ENCODE peak calls at places on chromosomes 16 and 17, in seven cellular contexts. S is PC-9; F is CD8-positive, alpha-beta memory T cell; H is transverse colon; A is uterus; L is ascending aorta; G is fibroblast of lung. C is an unnamed sample. For H3K4me1 and H3K9me3, the result is how much of the 10 kb centered on the place peaks cover.

GRCh38 chr17:50426814-50427787 is 1.1 kb downstream of the ACSF2 start:
- DNase-seq in G (peak), S (peak), H (peak), L (no peak), F (no peak), A (peak), C (no peak)

GRCh38 chr17:21210411-21211076 is 3.4 kb downstream of the TMEM11 start:
- DNase-seq in H (peak), F (no peak), L (no peak), A (no peak), S (no peak), G (no peak), C (no peak)

GRCh38 chr16:68227183-68227793 is 8.6 kb downstream of the ESRP2 start:
- DNase-seq in F (no peak), S (no peak), H (no peak), G (no peak), L (no peak), A (no peak), C (peak)

GRCh38 chr16:12518238-12519004 is 285.3 kb downstream of the CPPED1 start:
- DNase-seq in S (no peak), G (no peak), H (no peak), A (no peak), F (no peak), L (no peak), C (no peak)

GRCh38 chr17:81180836-81181810 is 15.1 kb upstream of the AATK start:
- DNase-seq in H (no peak), A (no peak), G (no peak), F (no peak), S (no peak), L (no peak), C (no peak)

GRCh38 chr17:15981646-15982580 is 17.6 kb downstream of the ZSWIM7 start:
- DNase-seq in A (no peak), S (peak), H (no peak), G (peak), F (no peak), L (no peak), C (no peak)

GRCh38 chr16:73605309-73605708 is 557.4 kb upstream of the ZFHX3 start:
- DNase-seq in S (no peak), L (no peak), A (no peak), G (no peak), F (no peak), H (no peak), C (no peak)

GRCh38 chr16:75064403-75065148 is 52.0 kb downstream of the LDHD start:
- DNase-seq in L (no peak), F (no peak), G (peak), S (peak), A (no peak), H (peak), C (peak)

GRCh38 chr16:46607529-46607928 is 13.7 kb downstream of the SHCBP1 start:
- DNase-seq in A (no peak), G (peak), F (no peak), L (no peak), S (no peak), H (no peak), C (no peak)

GRCh38 chr17:49104511-49105074 is 28.0 kb upstream of the B4GALNT2 start:
- DNase-seq in L (no peak), A (no peak), S (no peak), F (no peak), H (no peak), G (peak), C (no peak)

GRCh38 chr16:3773663-3774062 is 56.3 kb upstream of the TRAP1 start:
- DNase-seq in S (no peak), F (no peak), H (no peak), L (no peak), G (no peak), A (no peak), C (no peak)

GRCh38 chr17:71163121-71163812 is 957.6 kb upstream of the SOX9 start:
- DNase-seq in L (no peak), H (no peak), F (no peak), S (peak), A (no peak), G (peak), C (no peak)

GRCh38 chr17:77744268-77744988 is 214.1 kb upstream of the TNRC6C start:
- DNase-seq in L (peak), F (no peak), H (no peak), S (no peak), A (no peak), G (no peak), C (no peak)

GRCh38 chr17:47850692-47851573 is at the start of gene SP6:
- DNase-seq in S (peak), G (peak), A (peak), H (peak), F (peak), L (no peak), C (peak)

GRCh38 chr17:72529386-72529785 is 408.6 kb downstream of the SOX9 start:
- DNase-seq in H (no peak), F (no peak), G (peak), S (no peak), L (no peak), A (no peak), C (no peak)

GRCh38 chr17:17779015-17779611 is 57.7 kb downstream of the SREBF1 start:
- DNase-seq in H (no peak), A (peak), F (no peak), G (no peak), S (no peak), L (no peak), C (no peak)

GRCh38 chr17:64692187-64692586 is 30.1 kb upstream of the SMURF2 start:
- DNase-seq in A (no peak), L (no peak), F (no peak), S (no peak), G (no peak), H (no peak), C (no peak)

GRCh38 chr17:2060681-2061440 is 6.0 kb downstream of the HIC1 start:
- DNase-seq in F (no peak), H (no peak), S (no peak), G (peak), L (no peak), A (peak), C (peak)

GRCh38 chr16:19400709-19401108 is 17.0 kb upstream of the TMC5 start:
- DNase-seq in L (no peak), A (no peak), H (no peak), S (no peak), G (no peak), F (no peak), C (no peak)

GRCh38 chr17:68420065-68420847 is 37.0 kb downstream of the WIPI1 start:
- DNase-seq in F (no peak), L (no peak), S (no peak), H (no peak), A (no peak), G (no peak), C (no peak)

GRCh38 chr16:58000706-58001676 is at the start of gene USB1:
- DNase-seq in F (peak), H (peak), S (peak), L (peak), G (peak), A (peak), C (peak)

GRCh38 chr16:66692341-66692740 is 4.2 kb downstream of the CMTM4 start:
- DNase-seq in A (no peak), H (no peak), F (no peak), G (no peak), L (no peak), S (peak), C (no peak)

GRCh38 chr17:55567240-55568216 is 56.3 kb upstream of the SMIM36 start:
- DNase-seq in S (no peak), G (peak), F (no peak), L (no peak), A (peak), H (no peak), C (no peak)

GRCh38 chr16:21301168-21301894 is 23.2 kb upstream of the CRYM start:
- DNase-seq in H (peak), L (peak), S (peak), G (peak), F (no peak), A (peak), C (peak)

GRCh38 chr16:29230671-29231091 is 175.8 kb downstream of the NPIPB11 start:
- DNase-seq in A (no peak), G (peak), H (no peak), L (peak), F (no peak), S (peak), C (no peak)

GRCh38 chr16:31333686-31334649 is 21.0 kb upstream of the ITGAX start:
- DNase-seq in S (peak), G (no peak), A (no peak), H (no peak), F (no peak), L (no peak), C (peak)

GRCh38 chr17:76626442-76626841 is 17.1 kb downstream of the ST6GALNAC1 start:
- DNase-seq in G (no peak), A (no peak), S (no peak), H (no peak), L (peak), F (no peak), C (no peak)

GRCh38 chr16:77221482-77221881 is 22.3 kb downstream of the SYCE1L start:
- DNase-seq in A (no peak), F (no peak), H (no peak), S (no peak), G (no peak), L (no peak), C (no peak)

GRCh38 chr16:86072328-86073102 is 173.6 kb downstream of the IRF8 start:
- DNase-seq in H (peak), G (peak), A (peak), S (peak), L (no peak), F (no peak), C (peak)

GRCh38 chr17:2779545-2779944 is 16.7 kb upstream of the RAP1GAP2 start:
- DNase-seq in L (no peak), F (no peak), H (no peak), G (no peak), S (no peak), A (no peak), C (no peak)

GRCh38 chr16:88725609-88726407 is 19.5 kb downstream of the CTU2 start:
- DNase-seq in G (no peak), F (no peak), H (no peak), L (no peak), A (no peak), S (no peak), C (no peak)

GRCh38 chr17:64058547-64059115 is 38.2 kb upstream of the ICAM2 start:
- DNase-seq in F (no peak), S (no peak), L (no peak), G (peak), A (no peak), H (no peak), C (no peak)

GRCh38 chr17:19538095-19539039 is 4.7 kb downstream of the SLC47A1 start:
- DNase-seq in A (peak), S (no peak), G (no peak), L (no peak), H (peak), F (no peak), C (no peak)

GRCh38 chr17:17080781-17081180 is 38.5 kb downstream of the MPRIP start:
- DNase-seq in A (no peak), H (no peak), F (no peak), G (no peak), L (no peak), S (no peak), C (no peak)

GRCh38 chr17:14337596-14338079 is 36.8 kb downstream of the HS3ST3B1 start:
- DNase-seq in S (no peak), L (no peak), G (no peak), H (no peak), A (no peak), F (no peak), C (no peak)

GRCh38 chr16:55204094-55204493 is 119.9 kb upstream of the IRX6 start:
- DNase-seq in F (no peak), S (no peak), L (no peak), H (no peak), G (no peak), A (no peak), C (no peak)

GRCh38 chr16:68429081-68429740 is 19.1 kb downstream of the SMPD3 start:
- DNase-seq in F (no peak), H (no peak), G (no peak), S (no peak), A (no peak), L (no peak), C (no peak)

GRCh38 chr17:49022391-49022941 is 25.3 kb downstream of the IGF2BP1 start:
- DNase-seq in S (peak), L (no peak), G (peak), H (no peak), F (no peak), A (no peak), C (no peak)

GRCh38 chr17:57919912-57920311 is 35.3 kb downstream of the CUEDC1 start:
- DNase-seq in A (no peak), S (no peak), F (no peak), L (no peak), G (no peak), H (no peak), C (no peak)
- H3K4me1 ChIP-seq in A (under half), S (under half), F (under half), L (under half), G (under half), H (under half), C (under half)

GRCh38 chr16:64740261-64740660 is 381.6 kb downstream of the CDH11 start:
- DNase-seq in A (no peak), L (no peak), S (no peak), F (no peak), H (no peak), G (no peak), C (no peak)
- H3K9me3 ChIP-seq in A (under half), L (under half), S (under half), F (under half), H (under half), G (under half), C (under half)

GRCh38 chr16:81636298-81636960 is 142.7 kb upstream of the PLCG2 start:
- DNase-seq in G (no peak), S (no peak), A (no peak), F (no peak), L (no peak), H (no peak), C (no peak)
- H3K4me1 ChIP-seq in G (under half), S (half or more), A (under half), F (under half), L (under half), H (under half), C (under half)

DNA sequence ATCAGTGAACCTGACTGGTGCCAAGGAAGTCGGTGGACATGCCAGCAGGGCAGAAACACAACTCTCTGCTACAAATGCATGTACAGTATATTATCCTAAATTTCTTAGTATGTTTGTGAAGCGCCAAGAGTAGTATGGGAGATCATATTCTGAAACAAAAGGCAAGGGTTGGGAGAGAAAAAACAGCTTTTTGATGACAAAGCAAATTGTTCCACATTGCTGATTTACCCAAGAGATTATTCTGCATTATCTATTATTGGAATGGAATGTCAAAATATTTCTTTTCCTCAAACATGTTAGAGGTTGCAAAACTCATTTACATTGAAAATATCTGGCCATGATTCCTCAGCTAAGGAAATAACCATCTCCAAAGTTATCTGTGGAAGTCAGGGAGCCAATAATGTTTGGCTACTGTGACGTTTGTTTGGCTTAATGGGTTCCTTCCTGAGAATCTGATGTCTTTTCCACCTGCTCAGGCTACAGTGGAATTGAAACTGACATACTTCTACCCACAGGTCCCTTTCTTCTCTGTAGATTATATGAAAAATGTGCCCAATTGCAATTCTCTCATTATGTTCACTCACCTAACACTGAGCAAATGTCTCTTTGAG is 221.0 kb upstream of the XYLT1 start:
- DNase-seq in G (peak), F (no peak), H (no peak), L (no peak), A (no peak), S (no peak), C (no peak)
- H3K9me3 ChIP-seq in G (under half), F (under half), H (under half), L (under half), A (under half), S (under half), C (under half)

DNA sequence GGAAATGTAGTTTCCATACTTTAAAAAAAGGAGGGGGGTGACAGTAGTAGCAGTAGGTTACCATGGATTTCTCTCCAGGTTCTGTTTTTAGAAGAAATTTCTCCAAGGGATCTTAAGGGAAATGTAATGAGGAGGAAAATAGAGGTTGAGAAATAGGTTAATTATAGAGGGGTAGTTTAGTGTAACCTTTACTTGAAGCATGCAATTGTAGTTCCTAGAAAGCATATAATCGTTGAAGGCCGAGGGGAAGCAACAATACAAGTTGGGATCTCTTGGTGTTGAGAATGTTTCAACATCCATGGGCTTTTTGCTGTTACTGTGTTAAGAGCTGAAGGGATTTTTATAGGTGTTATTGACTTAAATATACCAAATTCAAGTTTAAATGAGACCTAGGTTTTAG is 25.1 kb downstream of the TNRC6A start:
- DNase-seq in S (no peak), A (no peak), H (no peak), L (no peak), F (no peak), G (no peak), C (no peak)
- H3K4me1 ChIP-seq in S (under half), A (under half), H (under half), L (under half), F (under half), G (under half), C (under half)

C was measured in Peyer's patch.